ENCODE peak calls at places on chromosomes 5 and 9, in four cellular contexts. R, J, N and C are unnamed samples.
A peak's percentile ranks its signal among the peaks of the same experiment; 100 is the strongest.

GRCh38 chr9:107388890-107389289 is 100.7 kb downstream of the KLF4 start:
- DNase-seq in R (no peak), N (no peak), J (no peak), C (peak; percentile 5)

GRCh38 chr9:11722957-11723356 is 970.2 kb upstream of the TYRP1 start:
- DNase-seq in R (no peak), N (no peak), J (no peak), C (no peak)

GRCh38 chr9:81384911-81385310 is 304.4 kb downstream of the TLE1 start:
- DNase-seq in R (no peak), N (no peak), J (no peak), C (no peak)

GRCh38 chr5:162990063-162990462 is 447.3 kb upstream of the CCNG1 start:
- DNase-seq in J (no peak), N (no peak), R (no peak), C (no peak)

GRCh38 chr5:131218392-131218791 is 45.5 kb upstream of the CDC42SE2 start:
- DNase-seq in J (no peak), R (no peak), N (no peak), C (peak; percentile 29)

GRCh38 chr5:120098902-120099301 is 365.2 kb upstream of the PRR16 start:
- DNase-seq in N (no peak), J (no peak), R (no peak), C (no peak)

GRCh38 chr9:34114436-34114835 is 12.1 kb downstream of the DCAF12 start:
- DNase-seq in R (no peak), N (peak; percentile 4), J (no peak), C (no peak)

GRCh38 chr9:33614001-33614687 is 90.1 kb downstream of the ANKRD18B start:
- DNase-seq in J (no peak), N (no peak), R (no peak), C (no peak)

GRCh38 chr9:5513966-5514365 is 3.6 kb downstream of the PDCD1LG2 start:
- DNase-seq in R (no peak), J (no peak), N (no peak), C (no peak)

GRCh38 chr5:111676496-111676895 is 80.5 kb downstream of the NREP start:
- DNase-seq in J (peak; percentile 88), R (no peak), N (no peak), C (peak; percentile 43)

GRCh38 chr9:21481470-21482057 is 549 bp downstream of the IFNE start:
- DNase-seq in R (no peak), N (no peak), J (peak; percentile 35), C (no peak)

DNA sequence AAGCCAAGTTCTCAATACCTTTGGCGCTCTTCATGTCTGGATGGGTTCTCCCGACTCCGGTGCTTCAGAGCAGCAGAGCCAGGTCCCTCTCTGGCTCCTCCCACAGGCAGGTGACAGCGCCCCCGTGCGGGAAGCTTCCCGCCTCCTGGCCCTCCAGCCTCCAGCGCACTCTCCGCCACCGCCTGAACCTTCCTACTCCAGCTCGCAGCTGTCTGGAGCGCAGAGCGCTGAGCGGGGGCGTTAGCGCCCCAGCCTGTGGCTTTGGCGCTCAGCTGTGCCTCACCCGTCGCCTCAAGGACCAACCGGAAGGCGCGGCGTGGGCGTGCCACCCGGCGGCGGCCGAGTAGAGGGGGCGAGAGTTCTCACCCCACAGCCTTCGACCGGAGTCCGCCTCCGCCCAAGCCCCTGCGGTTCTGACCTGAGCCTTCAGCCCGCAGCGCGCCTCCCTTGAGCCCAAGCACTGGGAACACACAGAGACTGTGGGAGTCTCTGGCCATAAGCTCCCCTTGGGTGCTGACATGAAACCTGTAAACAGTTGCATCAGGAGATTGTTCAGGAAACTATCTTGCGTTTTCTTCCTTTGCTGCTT is at the start of gene SLCO4C1:
- DNase-seq in J (peak; percentile 8), R (peak; percentile 95), N (peak; percentile 96), C (no peak)
- TF ChIP-seq CTCF in J (peak; percentile 26), R (peak; percentile 80), N (peak; percentile 20), C (no peak)

GRCh38 chr9:133924453-133924852 is 67.7 kb downstream of the VAV2 start:
- DNase-seq in J (no peak), R (no peak), N (no peak), C (no peak)
- TF ChIP-seq CTCF in J (no peak), R (no peak), N (no peak), C (no peak)

GRCh38 chr5:157743163-157744054 is at the start of gene LSM11:
- DNase-seq in J (peak; percentile 72), N (peak; percentile 99), R (peak; percentile 92), C (peak; percentile 90)

GRCh38 chr5:157739388-157740045 is 4.0 kb upstream of the LSM11 start:
- DNase-seq in R (no peak), N (no peak), J (no peak), C (no peak)

GRCh38 chr5:157744055-157745011 is 821 bp downstream of the LSM11 start:
- DNase-seq in J (no peak), R (peak; percentile 73), N (peak; percentile 90), C (peak; percentile 23)

GRCh38 chr5:157735991-157736390 is 4.8 kb downstream of the THG1L start:
- DNase-seq in J (no peak), N (no peak), R (no peak), C (no peak)

DNA sequence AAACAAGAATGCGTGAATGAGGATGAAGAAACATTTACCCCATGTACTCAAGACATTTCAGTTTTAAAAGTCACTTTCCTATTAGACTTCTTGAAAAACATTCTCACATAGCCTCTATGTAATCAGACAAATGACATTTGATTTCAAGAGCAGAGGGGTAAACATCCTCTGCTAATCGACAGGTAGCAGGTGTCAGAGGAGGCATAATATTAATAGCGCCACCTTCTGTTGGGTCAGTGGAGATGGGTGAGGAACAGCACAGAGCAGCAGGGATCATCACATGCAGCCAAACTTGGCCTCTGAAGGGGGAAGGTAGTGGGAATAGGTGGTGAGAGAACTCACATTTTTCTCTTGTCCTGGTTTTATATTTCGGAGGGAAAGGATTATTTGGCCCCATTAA is 3.3 kb upstream of the LSM11 start:
- DNase-seq in N (no peak), J (no peak), R (no peak), C (peak; percentile 66)
- TF ChIP-seq CTCF in N (no peak), J (peak; percentile 33), R (peak; percentile 46), C (peak; percentile 57)

DNA sequence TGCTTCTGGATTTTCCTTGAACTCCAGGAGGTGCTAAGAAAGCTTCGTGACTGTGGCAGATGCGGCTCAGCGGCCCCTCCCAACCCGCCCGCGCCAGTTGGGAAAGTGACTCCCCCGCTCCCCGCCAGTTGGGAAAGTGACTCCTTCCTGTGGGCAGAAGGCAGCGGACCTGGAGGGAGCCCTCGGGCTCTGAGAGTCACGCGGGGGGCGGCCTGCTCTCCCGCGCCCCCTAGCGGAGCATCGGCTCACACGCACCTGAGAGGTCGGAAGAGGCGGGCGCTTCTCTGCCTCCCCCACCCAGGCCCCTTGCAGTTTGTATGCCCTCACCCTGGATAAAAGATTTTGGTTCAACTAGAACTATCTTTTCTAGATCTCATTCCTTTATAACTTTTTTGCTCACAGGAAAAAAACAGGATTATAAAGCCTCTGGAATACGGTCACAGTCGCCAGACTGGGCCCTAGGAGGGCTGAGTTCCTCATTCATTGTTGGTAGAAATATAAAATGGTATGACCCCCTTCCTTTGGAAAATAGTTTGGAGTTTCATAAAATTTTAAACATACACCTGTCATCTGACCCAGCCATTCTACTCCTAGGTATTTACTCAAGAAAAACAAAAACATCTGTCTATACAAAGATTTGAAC is 82.2 kb downstream of the HSD17B3 start:
- DNase-seq in R (peak; percentile 59), N (peak; percentile 81), J (peak; percentile 8), C (peak; percentile 9)
- TF ChIP-seq CTCF in R (peak; percentile 71), N (no peak), J (peak; percentile 61), C (peak; percentile 44)

GRCh38 chr9:130893250-130894101 is 3.1 kb downstream of the QRFP start:
- DNase-seq in R (peak; percentile 73), N (peak; percentile 87), J (no peak), C (peak; percentile 9)
- TF ChIP-seq CTCF in R (no peak), N (peak; percentile 43), J (no peak), C (no peak)

GRCh38 chr5:9098990-9099389 is 446.9 kb downstream of the SEMA5A start:
- DNase-seq in J (no peak), N (no peak), R (no peak), C (no peak)

GRCh38 chr5:9104576-9105339 is 441.1 kb downstream of the SEMA5A start:
- DNase-seq in J (no peak), R (no peak), N (no peak), C (peak; percentile 35)

GRCh38 chr5:9094582-9094981 is 451.3 kb downstream of the SEMA5A start:
- DNase-seq in N (no peak), J (peak; percentile 54), R (no peak), C (no peak)

DNA sequence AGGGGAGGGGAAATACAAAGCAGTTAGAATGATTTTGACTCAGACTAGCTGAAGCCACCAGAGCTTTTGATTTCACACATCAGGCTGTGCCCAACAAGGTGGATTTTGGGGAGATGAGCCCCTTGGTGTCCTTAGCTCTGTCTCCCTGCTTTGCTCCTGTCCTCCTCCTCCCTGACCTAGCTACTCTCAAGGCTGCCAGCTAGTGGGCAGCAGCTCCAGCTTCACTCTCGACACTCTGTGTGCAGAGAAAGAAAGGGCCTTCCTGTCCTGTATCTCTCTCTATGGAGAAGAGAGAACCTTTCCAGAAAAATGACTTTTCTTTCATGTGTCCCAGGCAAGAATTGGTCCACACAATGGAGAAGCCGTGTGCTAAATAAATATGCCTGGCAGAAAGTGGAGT is 446.2 kb downstream of the SEMA5A start:
- DNase-seq in J (no peak), N (no peak), R (no peak), C (no peak)
- TF ChIP-seq CTCF in J (no peak), N (no peak), R (no peak), C (no peak)

DNA sequence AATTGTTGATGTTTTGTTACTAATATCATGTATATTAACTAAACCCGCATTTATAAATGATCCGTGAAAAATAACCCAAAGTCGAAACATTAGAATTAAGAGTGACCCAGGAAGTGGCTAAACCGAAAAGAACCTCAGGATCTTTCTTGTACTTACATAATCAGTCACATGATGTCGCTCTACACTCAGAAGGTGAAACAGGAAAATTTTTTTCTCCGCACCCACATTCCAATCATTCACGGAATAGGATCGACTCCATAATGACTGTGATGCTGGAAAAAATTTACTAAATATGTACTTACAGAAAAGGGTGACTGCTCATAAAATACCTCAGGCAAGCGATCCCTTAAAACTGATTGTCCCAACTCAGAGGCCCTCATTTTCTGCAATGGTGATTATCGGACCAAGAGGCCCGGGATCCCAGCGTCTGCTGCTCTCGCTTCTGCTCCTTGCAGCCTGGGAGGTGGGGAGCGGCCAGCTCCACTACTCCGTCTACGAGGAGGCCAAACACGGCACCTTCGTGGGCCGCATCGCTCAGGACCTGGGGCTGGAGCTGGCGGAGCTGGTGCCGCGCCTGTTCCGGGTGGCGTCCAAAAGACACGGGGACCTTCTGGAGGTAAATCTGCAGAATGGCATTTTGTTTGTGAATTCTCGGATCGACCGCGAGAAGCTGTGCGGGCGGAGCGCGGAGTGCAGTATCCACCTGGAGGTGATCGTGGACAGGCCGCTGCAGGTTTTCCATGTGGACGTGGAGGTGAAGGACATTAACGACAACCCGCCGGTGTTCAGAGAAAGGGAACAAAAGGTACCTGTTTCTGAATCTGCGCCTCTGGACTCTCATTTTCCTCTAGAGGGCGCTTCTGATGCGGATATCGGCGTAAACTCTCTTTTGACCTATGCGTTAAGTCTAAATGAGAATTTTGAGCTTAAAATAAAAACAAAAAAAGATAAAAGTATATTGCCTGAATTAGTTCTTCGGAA is at the start of gene PCDHA12:
- DNase-seq in R (no peak), N (no peak), J (no peak), C (peak; percentile 76)
- TF ChIP-seq CTCF in R (no peak), N (no peak), J (no peak), C (peak; percentile 68)

DNA sequence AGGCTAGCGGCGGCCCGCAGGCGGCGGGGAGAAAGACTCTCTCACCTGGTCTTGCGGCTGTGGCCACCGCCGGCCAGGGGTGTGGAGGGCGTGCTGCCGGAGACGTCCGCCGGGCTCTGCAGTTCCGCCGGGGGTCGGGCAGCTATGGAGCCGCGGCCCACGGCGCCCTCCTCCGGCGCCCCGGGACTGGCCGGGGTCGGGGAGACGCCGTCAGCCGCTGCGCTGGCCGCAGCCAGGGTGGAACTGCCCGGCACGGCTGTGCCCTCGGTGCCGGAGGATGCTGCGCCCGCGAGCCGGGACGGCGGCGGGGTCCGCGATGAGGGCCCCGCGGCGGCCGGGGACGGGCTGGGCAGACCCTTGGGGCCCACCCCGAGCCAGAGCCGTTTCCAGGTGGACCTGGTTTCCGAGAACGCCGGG is 253 bp downstream of the SLC12A2 start:
- DNase-seq in J (peak; percentile 35), R (no peak), N (peak; percentile 95), C (no peak)
- TF ChIP-seq CTCF in J (peak; percentile 42), R (peak; percentile 34), N (no peak), C (peak; percentile 48)